ENCODE peak calls at places on chromosome 13, in six cellular contexts. F is tibial nerve; H is colonic mucosa; X is lung; T is CD8-positive, alpha-beta T cell; B is naive thymus-derived CD4-positive, alpha-beta T cell. D is an unnamed sample.
A peak's percentile ranks its signal among the peaks of the same experiment; 100 is the strongest.

GRCh38 chr13:98889419-98890079 is 88.3 kb downstream of the DOCK9 start:
- DNase-seq in F (no peak), H (no peak), X (no peak), T (no peak), B (no peak), D (no peak)

GRCh38 chr13:99698010-99698815 is 196.9 kb downstream of the TM9SF2 start:
- DNase-seq in F (no peak), H (no peak), X (no peak), T (no peak), B (no peak), D (no peak)

GRCh38 chr13:27172495-27172842 is 858 bp upstream of the USP12 start:
- DNase-seq in F (no peak), H (no peak), X (no peak), T (no peak), B (no peak), D (no peak)

GRCh38 chr13:31947506-31947905 is 84.1 kb upstream of the FRY start:
- DNase-seq in F (no peak), H (no peak), X (no peak), T (no peak), B (no peak), D (no peak)

GRCh38 chr13:36332986-36333385 is 13.2 kb downstream of the SPART start:
- DNase-seq in F (no peak), H (no peak), X (no peak), T (no peak), B (no peak), D (no peak)

GRCh38 chr13:76925115-76925514 is 23.2 kb upstream of the ACOD1 start:
- DNase-seq in F (no peak), H (no peak), X (no peak), T (no peak), B (no peak), D (no peak)

GRCh38 chr13:112911883-112912282 is 57.1 kb upstream of the MCF2L start:
- DNase-seq in F (no peak), H (no peak), X (no peak), T (no peak), B (no peak), D (no peak)

GRCh38 chr13:95535243-95535642 is 17.3 kb upstream of the CLDN10 start:
- DNase-seq in F (no peak), H (no peak), X (no peak), T (no peak), B (no peak), D (no peak)

GRCh38 chr13:71218960-71219359 is 648.0 kb downstream of the DACH1 start:
- DNase-seq in F (no peak), H (no peak), X (no peak), T (no peak), B (no peak), D (peak; percentile 33)

GRCh38 chr13:110397445-110397844 is 90.4 kb downstream of the COL4A2 start:
- DNase-seq in F (no peak), H (no peak), X (no peak), T (no peak), B (no peak), D (no peak)

GRCh38 chr13:72253754-72254153 is 386.8 kb upstream of the DACH1 start:
- DNase-seq in F (no peak), H (no peak), X (no peak), T (no peak), B (no peak), D (no peak)

GRCh38 chr13:106156468-106156867 is 379.0 kb downstream of the EFNB2 start:
- DNase-seq in F (no peak), H (no peak), X (no peak), T (no peak), B (no peak), D (no peak)

GRCh38 chr13:66665991-66666390 is 564.1 kb downstream of the PCDH9 start:
- DNase-seq in F (no peak), H (no peak), X (no peak), T (no peak), B (no peak), D (peak; percentile 38)

GRCh38 chr13:51773515-51773914 is 30.4 kb downstream of the DHRS12 start:
- DNase-seq in F (no peak), H (no peak), X (no peak), T (no peak), B (no peak), D (no peak)

GRCh38 chr13:112756511-112756966 is 66.7 kb downstream of the ATP11A start:
- DNase-seq in F (no peak), H (no peak), X (no peak), T (no peak), B (no peak), D (no peak)

GRCh38 chr13:27638521-27638920 is 16.8 kb downstream of the POLR1D start:
- DNase-seq in F (no peak), H (no peak), X (no peak), T (no peak), B (no peak), D (peak; percentile 79)

DNA sequence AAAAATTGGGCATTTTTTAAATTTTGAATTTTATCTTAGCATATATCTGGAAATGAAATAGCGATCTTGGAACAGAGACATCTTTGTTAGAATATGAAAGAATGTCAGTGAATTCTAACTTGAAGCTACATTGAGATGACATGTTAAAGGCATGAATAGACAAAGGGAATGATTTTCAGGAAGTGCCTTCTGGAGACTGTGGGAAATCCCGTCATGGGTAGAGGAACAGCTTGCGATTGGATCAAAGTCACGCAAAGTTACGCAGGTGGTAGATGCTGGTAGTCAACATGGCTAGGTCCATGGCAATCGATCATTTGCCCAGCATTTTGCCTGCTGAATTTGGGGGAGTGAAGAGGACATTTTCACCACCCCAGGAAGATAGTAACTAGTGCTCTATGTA is 43.5 kb downstream of the LRCH1 start:
- DNase-seq in F (no peak), H (no peak), X (no peak), T (no peak), B (no peak), D (no peak)
- H3K4me1 ChIP-seq in F (peaks cover 3% of the 10 kb centered on the region), H (peaks cover 3% of the 10 kb centered on the region), X (peaks cover 16% of the 10 kb centered on the region), T (peaks cover 69% of the 10 kb centered on the region), B (peaks cover 11% of the 10 kb centered on the region), D (no peaks in the 10 kb centered on the region)

GRCh38 chr13:49844191-49844590 is 51.7 kb upstream of the KPNA3 start:
- DNase-seq in F (no peak), H (no peak), X (no peak), T (no peak), B (no peak), D (no peak)

GRCh38 chr13:49836516-49836915 is 44.0 kb upstream of the KPNA3 start:
- DNase-seq in F (no peak), H (no peak), X (no peak), T (no peak), B (no peak), D (no peak)

GRCh38 chr13:49840266-49840665 is 47.8 kb upstream of the KPNA3 start:
- DNase-seq in F (no peak), H (no peak), X (no peak), T (no peak), B (no peak), D (no peak)

GRCh38 chr13:49838989-49839388 is 46.5 kb upstream of the KPNA3 start:
- DNase-seq in F (no peak), H (no peak), X (no peak), T (no peak), B (no peak), D (peak; percentile 16)

GRCh38 chr13:49840667-49841066 is 48.2 kb upstream of the KPNA3 start:
- DNase-seq in F (no peak), H (no peak), X (no peak), T (no peak), B (no peak), D (no peak)
- H3K4me1 ChIP-seq in F (no peaks in the 10 kb centered on the region), H (no peaks in the 10 kb centered on the region), X (no peaks in the 10 kb centered on the region), T (no peaks in the 10 kb centered on the region), B (no peaks in the 10 kb centered on the region), D (no peaks in the 10 kb centered on the region)

DNA sequence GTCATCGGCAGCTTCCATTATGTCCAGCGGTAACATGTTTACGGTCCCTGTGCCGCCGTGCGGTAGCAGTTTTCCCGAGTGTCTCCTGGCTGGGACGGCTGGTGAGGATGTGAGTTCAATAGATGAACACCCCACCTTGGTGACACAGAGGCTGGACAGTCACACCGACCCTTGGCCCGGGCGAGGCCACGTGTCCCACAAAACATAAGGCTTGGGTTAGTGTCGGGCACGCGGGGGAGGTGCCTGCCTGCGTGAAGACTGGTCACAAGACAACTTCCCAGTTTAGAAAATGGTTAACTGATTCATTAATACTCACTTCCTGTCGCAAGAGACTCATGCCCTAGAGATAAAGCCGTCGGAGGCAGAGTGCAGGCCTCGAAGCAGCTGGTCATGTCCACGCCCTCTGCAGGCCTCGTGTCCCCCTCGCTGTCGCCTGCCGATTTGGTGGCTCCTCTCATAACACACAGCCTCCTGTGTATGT is 17.2 kb downstream of the RASA3 start:
- DNase-seq in F (peak; percentile 13), H (peak; percentile 65), X (no peak), T (no peak), B (no peak), D (no peak)
- H3K4me1 ChIP-seq in F (no peaks in the 10 kb centered on the region), H (no peaks in the 10 kb centered on the region), X (peaks cover 18% of the 10 kb centered on the region), T (peaks cover 78% of the 10 kb centered on the region), B (peaks cover 40% of the 10 kb centered on the region), D (peaks cover 2% of the 10 kb centered on the region)

DNA sequence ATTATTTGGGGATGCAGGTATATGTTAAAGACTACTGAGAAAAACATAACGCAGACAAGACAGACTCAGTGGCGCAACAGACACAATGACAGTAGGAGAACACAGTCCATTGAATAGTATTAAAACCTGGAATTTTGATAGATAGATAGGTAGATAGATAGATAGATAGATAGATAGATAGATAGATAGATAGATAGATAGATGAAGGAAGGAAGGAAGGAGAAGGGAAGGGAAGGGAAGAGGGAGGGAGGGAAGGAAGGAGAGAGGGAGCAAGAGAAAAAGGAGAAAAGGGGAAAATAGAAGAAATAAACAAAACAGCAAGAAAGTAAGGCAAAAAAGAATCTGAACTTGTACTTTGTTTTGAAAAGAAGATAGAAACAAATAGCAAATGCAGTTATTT is 404.5 kb downstream of the FOXO1 start:
- DNase-seq in F (no peak), H (no peak), X (no peak), T (no peak), B (no peak), D (no peak)
- H3K4me1 ChIP-seq in F (no peaks in the 10 kb centered on the region), H (no peaks in the 10 kb centered on the region), X (no peaks in the 10 kb centered on the region), T (no peaks in the 10 kb centered on the region), B (no peaks in the 10 kb centered on the region), D (no peaks in the 10 kb centered on the region)

GRCh38 chr13:25796474-25796873 is 255.3 kb downstream of the SHISA2 start:
- DNase-seq in F (no peak), H (no peak), X (no peak), T (no peak), B (no peak), D (no peak)
- H3K4me1 ChIP-seq in F (no peaks in the 10 kb centered on the region), H (no peaks in the 10 kb centered on the region), X (no peaks in the 10 kb centered on the region), T (no peaks in the 10 kb centered on the region), B (no peaks in the 10 kb centered on the region), D (no peaks in the 10 kb centered on the region)